ENCODE peak calls at places on chromosomes 16 and 17, in seven cellular contexts. P is lower lobe of right lung; B is spleen; Q is effector memory CD4-positive, alpha-beta T cell; Z is body of pancreas; V is Peyer's patch; A is fibroblast of lung. O is an unnamed sample. For H3K36me3, the result is how much of the 10 kb centered on the place peaks cover.

GRCh38 chr17:59858167-59858790 is 34.5 kb downstream of the TUBD1 start:
- DNase-seq in Q (no peak), P (no peak), A (no peak), V (no peak), Z (peak), B (no peak), O (no peak)

GRCh38 chr17:33750943-33751701 is 458.0 kb upstream of the ASIC2 start:
- DNase-seq in V (no peak), B (peak), Q (peak), A (peak), P (peak), Z (peak), O (peak)

GRCh38 chr16:11125936-11126335 is 130.1 kb downstream of the SOCS1 start:
- DNase-seq in A (no peak), B (no peak), V (no peak), P (no peak), Q (no peak), Z (no peak), O (no peak)

GRCh38 chr16:78503501-78504110 is 404.2 kb downstream of the WWOX start:
- DNase-seq in B (no peak), A (peak), V (no peak), P (no peak), Q (no peak), Z (peak), O (peak)

GRCh38 chr17:67477687-67478086 is 100.6 kb downstream of the PITPNC1 start:
- DNase-seq in Z (no peak), Q (peak), B (no peak), V (no peak), A (peak), P (no peak), O (no peak)

GRCh38 chr16:11014159-11014558 is 69.8 kb downstream of the CLEC16A start:
- DNase-seq in P (no peak), B (no peak), V (no peak), Z (no peak), A (no peak), Q (no peak), O (no peak)

GRCh38 chr16:49282690-49283375 is 1.2 kb upstream of the CBLN1 start:
- DNase-seq in Z (peak), V (no peak), A (no peak), Q (no peak), P (no peak), B (no peak), O (no peak)

GRCh38 chr17:78230252-78230962 is 1.0 kb upstream of the TMEM235 start:
- DNase-seq in A (no peak), B (no peak), V (no peak), Q (no peak), Z (no peak), P (no peak), O (no peak)

GRCh38 chr17:57496382-57496781 is 240.1 kb downstream of the MSI2 start:
- DNase-seq in V (no peak), P (no peak), Z (no peak), B (no peak), Q (no peak), A (no peak), O (no peak)

GRCh38 chr16:19696312-19696711 is 21.7 kb downstream of the KNOP1 start:
- DNase-seq in P (peak), V (peak), Z (peak), B (peak), Q (peak), A (peak), O (no peak)

GRCh38 chr16:50360033-50360778 is 8.6 kb downstream of the BRD7 start:
- DNase-seq in Z (peak), A (peak), V (no peak), Q (no peak), P (no peak), B (no peak), O (no peak)

GRCh38 chr16:25011891-25012499 is 3.2 kb downstream of the ARHGAP17 start:
- DNase-seq in B (no peak), A (no peak), Q (no peak), Z (no peak), P (no peak), V (no peak), O (no peak)

GRCh38 chr16:21277927-21278706 is at the start of gene CRYM:
- DNase-seq in A (no peak), V (peak), B (peak), Q (peak), Z (peak), P (peak), O (no peak)

GRCh38 chr17:10197362-10197720 is 1.1 kb downstream of the GAS7 start:
- DNase-seq in A (no peak), Q (no peak), P (no peak), V (no peak), Z (no peak), B (no peak), O (no peak)

GRCh38 chr17:76642994-76643393 is 563 bp downstream of the ST6GALNAC1 start:
- DNase-seq in A (no peak), Z (no peak), B (no peak), Q (no peak), V (no peak), P (no peak), O (no peak)
- H3K4me3 ChIP-seq in A (no peak), Z (no peak), B (peak), Q (peak), V (peak), P (peak), O (no peak)

GRCh38 chr17:35944151-35944550 is 638 bp upstream of the LYZL6 start:
- DNase-seq in Q (no peak), Z (no peak), B (no peak), A (no peak), V (no peak), P (no peak), O (no peak)

GRCh38 chr17:35948092-35948491 is 4.6 kb upstream of the LYZL6 start:
- DNase-seq in B (no peak), Z (no peak), Q (no peak), P (no peak), A (no peak), V (no peak), O (no peak)

GRCh38 chr17:35943537-35943936 is at the start of gene LYZL6:
- DNase-seq in P (no peak), A (no peak), V (no peak), Z (no peak), B (no peak), Q (no peak), O (no peak)

GRCh38 chr17:35947156-35947585 is 3.7 kb upstream of the LYZL6 start:
- DNase-seq in B (no peak), A (peak), P (no peak), Z (peak), Q (no peak), V (peak), O (no peak)

DNA sequence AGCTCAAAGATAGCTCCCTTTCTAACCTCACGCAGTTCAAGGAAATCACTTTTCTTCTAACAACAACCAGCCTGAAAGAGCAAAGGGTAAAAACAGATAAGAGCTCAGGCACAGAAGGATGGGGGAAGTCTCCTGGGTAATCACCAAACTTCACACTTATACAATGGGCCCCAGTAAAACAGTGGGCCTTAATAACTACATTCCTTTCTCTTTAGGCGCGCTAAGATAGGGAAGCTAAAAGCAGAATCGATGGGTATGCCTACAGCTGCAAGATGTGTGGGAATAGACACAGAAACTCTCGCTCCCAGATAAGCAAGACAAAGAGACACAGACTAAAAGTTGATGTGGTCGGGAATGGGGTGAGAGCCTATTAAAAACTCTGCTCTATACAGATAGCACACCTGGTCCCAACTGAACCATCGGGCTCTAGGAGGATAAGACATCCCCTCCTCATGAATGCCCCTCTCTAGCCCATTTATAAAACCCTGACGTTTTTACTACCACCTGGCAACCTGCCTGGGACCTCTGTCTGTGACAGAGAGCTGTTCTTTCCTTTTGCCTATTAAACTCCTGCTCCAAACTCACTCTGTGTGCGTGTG is 826 bp downstream of the LYZL6 start:
- DNase-seq in Q (no peak), V (no peak), A (no peak), P (no peak), B (no peak), Z (no peak), O (no peak)
- H3K27ac ChIP-seq in Q (no peak), V (no peak), A (no peak), P (no peak), B (no peak), Z (no peak), O (no peak)

GRCh38 chr16:8818499-8819270 is 21.0 kb downstream of the PMM2 start:
- DNase-seq in P (no peak), Z (no peak), A (no peak), Q (no peak), V (no peak), B (no peak), O (no peak)

GRCh38 chr16:8819635-8820034 is 22.0 kb downstream of the PMM2 start:
- DNase-seq in P (no peak), Z (no peak), B (no peak), V (no peak), A (no peak), Q (no peak), O (no peak)

GRCh38 chr16:8812162-8812843 is 14.7 kb downstream of the PMM2 start:
- DNase-seq in P (no peak), A (no peak), Z (no peak), Q (no peak), B (no peak), V (no peak), O (no peak)

GRCh38 chr16:8814095-8814806 is 16.6 kb downstream of the PMM2 start:
- DNase-seq in V (no peak), B (no peak), Z (no peak), A (no peak), P (no peak), Q (no peak), O (no peak)

DNA sequence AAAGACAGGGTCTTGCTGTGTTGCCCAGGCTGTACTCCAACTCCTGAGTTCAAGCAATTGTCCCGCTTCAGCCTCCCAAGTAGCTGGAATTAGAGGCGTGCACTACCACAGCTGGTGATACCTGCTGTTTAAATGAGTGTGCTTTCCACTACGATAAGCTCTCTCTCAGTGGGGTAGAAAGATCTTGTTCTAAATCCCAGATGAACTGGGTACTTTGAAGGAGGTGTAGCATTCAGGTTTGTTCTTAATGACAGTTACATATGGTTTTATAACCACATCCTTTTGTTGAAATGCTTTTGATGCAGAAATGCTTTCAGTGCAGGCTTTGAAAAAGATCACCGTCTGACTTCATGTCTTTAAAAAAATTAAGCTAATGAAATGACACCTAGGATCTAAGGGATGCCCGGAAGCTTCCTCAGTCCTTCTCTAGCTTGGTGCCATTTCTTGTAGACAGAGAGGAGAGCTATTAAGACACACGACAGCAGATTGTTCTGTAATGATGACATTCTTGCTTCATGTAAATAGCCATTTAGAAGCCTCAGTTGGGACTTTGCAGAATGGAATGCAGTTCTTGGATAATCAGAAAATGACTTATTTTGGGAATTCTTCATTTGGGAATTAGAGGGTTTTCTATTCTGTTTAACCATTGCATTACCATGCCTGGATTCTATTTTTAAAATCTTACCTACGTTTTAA is 19.5 kb downstream of the PMM2 start:
- DNase-seq in P (no peak), Q (no peak), V (no peak), A (peak), B (no peak), Z (no peak), O (no peak)
- H3K36me3 ChIP-seq in P (half or more), Q (under half), V (under half), A (under half), B (under half), Z (under half), O (under half)

GRCh38 chr17:18261146-18261515 is 669 bp downstream of the MIEF2 start:
- DNase-seq in V (peak), B (no peak), P (peak), A (peak), Q (no peak), Z (peak), O (no peak)

GRCh38 chr17:18262111-18262510 is 1.6 kb downstream of the MIEF2 start:
- DNase-seq in A (no peak), B (no peak), P (no peak), Q (no peak), Z (no peak), V (no peak), O (no peak)

GRCh38 chr17:18260332-18261145 is at the start of gene MIEF2:
- DNase-seq in A (peak), P (peak), Q (peak), B (peak), V (peak), Z (peak), O (peak)

GRCh38 chr17:18262641-18263040 is 2.2 kb downstream of the MIEF2 start:
- DNase-seq in P (peak), Z (peak), V (peak), A (no peak), B (peak), Q (no peak), O (no peak)

GRCh38 chr17:18261659-18262058 is 1.2 kb downstream of the MIEF2 start:
- DNase-seq in V (peak), A (no peak), B (no peak), Z (no peak), P (no peak), Q (no peak), O (no peak)
- H3K4me3 ChIP-seq in V (no peak), A (peak), B (peak), Z (no peak), P (peak), Q (no peak), O (peak)